ENCODE peak calls at places on chromosome 21, in nine cellular contexts. O is CD8-positive, alpha-beta T cell; R is stomach; H is breast epithelium; G is GM20000; A is HFF-Myc; X is A549; D is type B pancreatic cell; W is GM12878. N is an unnamed sample.

GRCh38 chr21:45969921-45970673 is 11.5 kb upstream of the COL6A1 start:
- DNase-seq in R (no peak), W (no peak), G (no peak), D (no peak), H (no peak), A (no peak), X (no peak), O (no peak), N (no peak)

GRCh38 chr21:38751379-38752050 is 54.2 kb upstream of the ETS2 start:
- DNase-seq in O (no peak), R (no peak), X (no peak), A (no peak), H (no peak), W (no peak), D (no peak), G (no peak), N (no peak)

GRCh38 chr21:40660461-40660860 is 186.5 kb downstream of the DSCAM start:
- DNase-seq in O (no peak), R (no peak), H (no peak), W (no peak), A (no peak), X (no peak), D (no peak), G (no peak), N (no peak)

GRCh38 chr21:14675774-14676530 is 129.8 kb upstream of the SAMSN1 start:
- DNase-seq in H (no peak), D (no peak), O (peak), G (no peak), A (no peak), X (no peak), R (no peak), W (peak), N (no peak)

GRCh38 chr21:41761211-41762181 is 5.4 kb downstream of the RIPK4 start:
- DNase-seq in A (no peak), W (no peak), D (no peak), X (no peak), H (no peak), G (no peak), R (peak), O (no peak), N (peak)

GRCh38 chr21:46115441-46116188 is 17.7 kb downstream of the COL6A2 start:
- DNase-seq in G (no peak), R (no peak), W (no peak), D (peak), H (peak), X (no peak), A (no peak), O (no peak), N (no peak)

GRCh38 chr21:33063365-33063883 is 6.5 kb upstream of the OLIG1 start:
- DNase-seq in W (no peak), O (no peak), R (no peak), G (no peak), A (no peak), D (no peak), X (no peak), H (no peak), N (no peak)

GRCh38 chr21:16588433-16588860 is 858.7 kb downstream of the USP25 start:
- DNase-seq in W (no peak), D (peak), X (peak), R (peak), G (no peak), A (peak), H (peak), O (no peak), N (no peak)

DNA sequence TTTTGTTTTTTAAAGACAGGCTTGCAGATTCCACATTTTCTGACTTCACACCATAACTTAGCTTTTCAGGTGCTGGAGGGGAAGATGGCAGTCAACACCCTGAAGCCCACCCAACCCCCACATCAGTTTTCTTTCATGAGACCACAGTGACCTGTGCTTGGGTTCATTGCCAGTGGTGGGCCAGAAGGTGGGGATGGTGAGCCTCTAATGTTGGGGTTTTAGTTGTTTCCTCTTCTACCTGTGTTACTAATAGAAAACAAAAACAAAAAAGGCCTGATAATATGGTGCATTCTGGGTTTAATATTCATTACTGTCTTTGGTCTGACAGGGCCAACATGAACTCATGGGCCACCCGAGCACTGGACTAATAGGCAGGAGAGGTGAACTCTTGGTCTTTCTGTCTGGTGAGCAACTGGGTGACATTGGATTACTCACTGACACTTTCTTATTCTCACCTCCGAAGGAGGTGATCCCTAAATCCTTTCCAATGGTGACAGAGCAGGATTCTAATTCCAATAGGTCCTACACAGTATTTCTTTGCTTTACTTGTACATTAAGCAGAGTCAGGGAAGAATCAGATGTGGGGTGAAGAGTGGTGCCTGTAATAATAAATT is 132.8 kb downstream of the CLIC6 start:
- DNase-seq in G (peak), O (peak), W (no peak), A (no peak), H (no peak), R (no peak), X (peak), D (no peak), N (peak)
- TF ChIP-seq CTCF in G (peak), O (no peak), W (peak), A (peak), H (peak), R (no peak), X (peak), D (peak), N (no peak)

GRCh38 chr21:44761747-44762208 is 39.8 kb downstream of the UBE2G2 start:
- DNase-seq in O (no peak), G (no peak), R (no peak), A (no peak), X (no peak), D (peak), W (no peak), H (no peak), N (no peak)
- TF ChIP-seq CTCF in O (no peak), G (no peak), R (no peak), A (no peak), X (no peak), D (no peak), W (no peak), H (no peak), N (no peak)

DNA sequence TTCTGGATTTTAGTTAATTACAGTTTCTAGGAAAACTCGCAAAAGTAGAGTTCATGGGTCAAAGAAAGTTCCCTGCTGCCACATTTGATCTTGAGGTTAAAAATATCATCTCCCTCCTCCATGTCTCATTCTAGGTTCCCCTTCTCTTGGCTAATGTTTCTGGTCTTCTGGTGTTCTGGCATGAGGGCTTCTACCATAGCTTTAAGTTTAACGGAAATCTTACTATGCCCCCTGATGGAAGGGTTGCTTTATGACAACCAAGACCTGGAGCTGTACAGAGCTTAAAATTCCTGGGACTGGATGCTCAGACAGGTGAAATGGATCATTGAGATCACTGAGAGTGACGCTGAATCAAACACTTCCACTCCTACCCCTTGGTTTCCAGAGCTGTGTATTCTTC is 1881.7 kb downstream of the MRPL39 start:
- DNase-seq in O (no peak), X (no peak), D (no peak), W (no peak), G (no peak), H (no peak), A (no peak), R (no peak), N (no peak)
- TF ChIP-seq CTCF in O (no peak), X (no peak), D (no peak), W (no peak), G (no peak), H (no peak), A (no peak), R (no peak), N (no peak)

DNA sequence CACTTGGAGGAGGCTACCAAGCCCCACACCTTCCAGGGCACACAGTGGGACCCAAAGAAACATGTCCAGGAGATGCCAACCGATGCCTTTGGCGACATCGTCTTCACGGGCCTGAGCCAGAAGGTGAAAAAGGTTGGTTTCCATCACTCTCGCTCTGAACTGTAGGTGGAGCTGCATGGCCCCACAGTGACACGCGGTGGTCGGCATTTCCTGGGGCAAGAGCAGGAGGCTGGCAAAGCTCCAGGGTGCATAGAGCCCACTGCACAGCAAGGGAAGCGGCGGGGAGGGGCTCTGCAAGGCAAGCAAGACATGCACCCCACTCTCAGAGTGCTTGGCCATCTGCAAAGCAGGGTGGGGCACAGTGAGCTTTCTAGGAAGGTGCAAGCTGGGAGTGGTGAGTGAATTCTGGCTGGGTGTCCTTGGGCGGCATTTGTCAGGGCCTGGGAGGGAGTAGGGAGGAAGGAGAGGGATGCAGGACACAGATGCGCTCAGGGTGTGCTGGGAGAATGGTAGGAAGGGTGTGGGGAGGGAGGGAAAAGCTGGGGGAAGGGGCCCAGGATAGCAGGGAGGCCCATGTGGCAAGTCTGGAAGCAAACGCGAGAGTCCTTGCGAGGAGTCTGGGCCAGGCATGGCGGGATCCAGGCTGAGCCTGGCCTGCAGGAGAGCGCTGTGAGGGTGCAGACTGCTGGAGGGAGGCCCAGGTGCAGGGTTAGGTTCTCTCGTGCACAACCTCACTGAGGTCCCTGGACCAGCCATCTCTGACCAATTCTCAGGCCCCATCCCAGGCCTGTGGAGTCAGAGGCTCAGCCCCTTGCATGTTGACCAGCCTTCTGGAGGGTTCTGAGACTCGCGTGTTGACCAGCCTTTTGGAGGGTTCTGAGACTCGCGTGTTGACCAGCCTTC is 11.0 kb downstream of the TRPM2 start:
- DNase-seq in X (no peak), W (no peak), R (no peak), O (no peak), A (no peak), G (no peak), H (no peak), D (no peak), N (no peak)
- TF ChIP-seq CTCF in X (no peak), W (no peak), R (no peak), O (no peak), A (no peak), G (no peak), H (no peak), D (no peak), N (no peak)

GRCh38 chr21:37009740-37010341 is 3.3 kb downstream of the RIPPLY3 start:
- DNase-seq in X (peak), H (peak), W (peak), A (peak), G (peak), R (peak), D (peak), O (peak), N (peak)
- TF ChIP-seq CTCF in X (peak), H (peak), W (peak), A (peak), G (peak), R (peak), D (peak), O (peak), N (peak)

DNA sequence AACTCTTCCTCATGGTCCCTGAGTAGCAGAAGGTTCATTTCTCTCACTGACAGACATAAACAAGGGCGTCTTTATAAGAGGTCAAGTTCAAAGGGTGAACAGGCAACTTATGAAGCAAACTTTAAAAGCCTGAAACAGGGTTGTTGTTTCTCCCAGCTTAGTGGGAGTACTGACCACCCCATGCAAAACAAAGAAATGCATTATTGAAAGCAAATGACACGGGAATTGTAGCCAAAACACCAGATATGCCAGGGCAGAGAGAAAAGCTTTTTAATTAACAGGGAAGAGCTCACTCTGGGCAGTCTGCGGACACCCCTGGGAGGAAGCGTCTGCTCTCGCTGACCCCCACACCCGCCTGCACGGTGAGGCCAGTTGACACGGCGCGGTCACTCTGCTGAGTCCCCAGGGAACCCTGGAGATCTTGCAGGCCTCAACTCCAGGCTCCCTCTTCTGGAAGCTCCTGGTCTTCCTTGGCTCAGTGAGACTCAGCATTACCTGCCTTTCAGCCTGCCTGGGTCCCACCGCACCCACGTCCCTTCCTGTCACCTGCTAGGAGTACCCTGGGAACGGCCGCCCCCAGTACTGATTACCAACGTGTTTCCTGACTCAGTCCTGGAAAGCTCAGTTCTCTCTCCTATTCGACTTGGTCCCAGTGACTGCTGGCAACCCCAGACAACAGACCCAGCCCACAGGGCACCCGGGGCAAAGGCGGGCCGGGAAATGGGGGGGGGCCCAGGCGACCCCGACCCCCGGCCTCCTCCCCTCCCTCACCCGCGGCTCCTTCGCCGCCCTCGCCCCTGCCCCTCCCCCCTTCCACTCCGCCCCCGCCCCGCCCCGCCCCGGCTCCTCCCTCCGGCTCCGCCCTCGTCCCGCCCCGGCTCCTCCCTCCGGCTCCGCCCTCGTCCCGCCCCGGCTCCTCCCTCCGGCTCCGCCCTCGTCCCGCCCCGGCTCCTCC is 972 bp downstream of the CFAP410 start:
- DNase-seq in H (no peak), D (no peak), G (peak), X (peak), W (no peak), O (peak), R (peak), A (peak), N (peak)
- TF ChIP-seq CTCF in H (peak), D (peak), G (no peak), X (peak), W (peak), O (no peak), R (no peak), A (no peak), N (no peak)

DNA sequence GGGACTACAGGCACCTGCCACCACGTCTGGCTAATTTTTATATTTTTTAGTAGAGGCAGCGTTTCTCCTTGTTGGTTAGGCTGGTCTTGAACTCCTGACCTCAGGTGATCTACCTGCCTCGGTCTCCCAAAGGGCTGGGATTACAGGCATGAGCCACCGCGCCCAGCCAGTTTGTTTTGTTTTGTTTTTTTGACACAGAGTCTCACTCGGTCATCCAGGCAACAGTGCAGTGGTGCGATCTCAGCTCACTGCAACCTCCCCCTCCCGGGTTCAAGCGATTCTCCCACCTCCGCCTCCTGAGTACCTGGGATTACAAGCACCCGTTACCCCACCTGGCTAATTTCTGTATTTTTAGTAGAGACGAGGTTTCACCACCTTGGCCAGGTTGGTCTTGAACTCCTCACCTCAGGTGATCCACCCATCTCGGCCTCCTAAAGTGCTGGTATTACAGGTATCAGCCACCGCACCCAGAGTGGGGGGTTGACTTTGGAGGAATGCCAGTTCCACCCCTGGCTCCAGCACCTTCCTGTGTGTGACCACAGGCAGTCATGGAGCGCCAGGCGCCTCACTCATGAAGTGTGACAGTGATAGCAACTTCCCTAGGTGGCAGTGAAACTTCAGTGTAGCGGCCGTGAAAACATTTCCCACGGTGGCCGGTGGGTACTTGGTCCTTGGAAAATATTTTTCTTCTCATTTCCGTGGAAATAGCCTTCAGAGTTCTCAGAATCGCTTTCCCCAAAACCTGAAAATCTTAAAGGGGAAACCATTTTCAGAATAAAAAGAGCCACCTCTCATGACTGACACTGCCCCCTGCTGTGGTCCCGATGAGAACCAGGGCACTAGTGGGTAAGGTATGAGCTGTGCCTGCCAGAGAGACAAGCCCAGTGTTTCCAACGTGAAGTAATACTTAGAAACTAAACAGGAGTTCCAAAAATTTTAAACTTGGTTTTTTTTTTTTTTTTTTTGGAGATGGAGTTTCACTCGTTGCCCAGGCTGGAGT is 48.6 kb downstream of the WDR4 start:
- DNase-seq in A (no peak), O (no peak), D (peak), X (no peak), W (no peak), G (no peak), H (no peak), R (peak), N (peak)
- TF ChIP-seq CTCF in A (no peak), O (no peak), D (peak), X (no peak), W (peak), G (no peak), H (no peak), R (no peak), N (no peak)